ENCODE peak calls at places on chromosomes 5 and 9, in five cellular contexts. G is HEK293T; U is activated T-helper 2 cell treated with anti-CD3 and anti-CD28 coated beads, Interferon-gamma antibody, Interleukin-2, Interleukin-4, amounts not matched to agents 10 μg/mL and 5 μg/mL and 100 μg/mL, durations not matched to agents 14 hours and 24 hours and 36 hours; K is LoVo; M is effector memory CD4-positive, alpha-beta T cell. S is an unnamed sample.

GRCh38 chr5:89878140-89878570 is 531.4 kb downstream of the CETN3 start:
- DNase-seq in K (peak; percentile 53), U (no peak), G (peak; percentile 12), M (no peak), S (no peak)

GRCh38 chr9:127776195-127776918 is 2.1 kb downstream of the SH2D3C start:
- DNase-seq in K (no peak), U (peak; percentile 73), G (no peak), M (peak; percentile 64), S (peak; percentile 68)

GRCh38 chr5:61232490-61232889 is 70.2 kb upstream of the SMIM15 start:
- DNase-seq in G (no peak), M (no peak), K (no peak), U (no peak), S (no peak)

GRCh38 chr5:116848974-116849586 is 274.5 kb upstream of the SEMA6A start:
- DNase-seq in U (no peak), G (no peak), M (no peak), K (no peak), S (no peak)

GRCh38 chr9:88396836-88397577 is 8.8 kb downstream of the SPIN1 start:
- DNase-seq in G (no peak), K (no peak), M (no peak), U (no peak), S (no peak)

GRCh38 chr9:127586537-127586936 is 25.5 kb upstream of the STXBP1 start:
- DNase-seq in M (peak; percentile 28), K (peak; percentile 77), U (no peak), G (peak; percentile 79), S (peak; percentile 43)

GRCh38 chr9:124551472-124552339 is 44.5 kb upstream of the NR5A1 start:
- DNase-seq in K (no peak), G (peak; percentile 75), M (no peak), U (no peak), S (no peak)

GRCh38 chr9:98708933-98709911 is at the start of gene GABBR2:
- DNase-seq in K (no peak), G (peak; percentile 36), U (no peak), M (no peak), S (no peak)

GRCh38 chr5:117296872-117297271 is 722.2 kb upstream of the SEMA6A start:
- DNase-seq in G (no peak), M (no peak), K (no peak), U (no peak), S (no peak)

GRCh38 chr9:70080481-70081119 is 37.0 kb downstream of the MAMDC2 start:
- DNase-seq in K (no peak), G (no peak), M (no peak), U (no peak), S (no peak)

GRCh38 chr5:124996764-124997077 is 250.3 kb upstream of the ZNF608 start:
- DNase-seq in U (no peak), G (no peak), M (no peak), K (no peak), S (no peak)

GRCh38 chr9:16512281-16512680 is 358.2 kb downstream of the BNC2 start:
- DNase-seq in U (no peak), K (no peak), M (no peak), G (no peak), S (no peak)

GRCh38 chr9:84304166-84304565 is 36.4 kb downstream of the SLC28A3 start:
- DNase-seq in K (no peak), M (no peak), G (no peak), U (no peak), S (no peak)

GRCh38 chr5:132422720-132423442 is 53.4 kb downstream of the SLC22A5 start:
- DNase-seq in K (peak; percentile 76), M (no peak), U (no peak), G (no peak), S (no peak)

GRCh38 chr5:61207884-61208283 is 45.6 kb upstream of the SMIM15 start:
- DNase-seq in K (no peak), U (no peak), M (no peak), G (no peak), S (no peak)

GRCh38 chr5:138439537-138440225 is 824 bp downstream of the REEP2 start:
- DNase-seq in M (no peak), U (no peak), K (no peak), G (no peak), S (no peak)

GRCh38 chr9:75532651-75533050 is 357.8 kb upstream of the PCSK5 start:
- DNase-seq in M (no peak), G (no peak), U (no peak), K (no peak), S (no peak)

GRCh38 chr5:111829701-111830100 is 72.7 kb upstream of the NREP start:
- DNase-seq in U (no peak), M (no peak), G (no peak), K (peak; percentile 3), S (no peak)

GRCh38 chr5:870973-871372 is 20.2 kb upstream of the ZDHHC11 start:
- DNase-seq in K (no peak), G (no peak), U (no peak), M (no peak), S (no peak)

GRCh38 chr5:41176952-41177351 is 36.4 kb downstream of the C6 start:
- DNase-seq in G (no peak), M (no peak), U (no peak), K (no peak), S (no peak)

GRCh38 chr5:131795128-131795719 is 1.6 kb downstream of the FNIP1 start:
- DNase-seq in U (no peak), K (no peak), G (no peak), M (no peak), S (no peak)

GRCh38 chr5:150517272-150518152 is 9.6 kb downstream of the NDST1 start:
- DNase-seq in G (no peak), U (no peak), M (no peak), K (peak; percentile 72), S (no peak)

GRCh38 chr9:39588056-39588814 is 232.8 kb downstream of the SPATA31A1 start:
- DNase-seq in K (peak; percentile 18), G (no peak), U (no peak), M (no peak), S (no peak)

GRCh38 chr9:131678499-131679111 is 61.3 kb downstream of the RAPGEF1 start:
- DNase-seq in U (peak; percentile 73), G (peak; percentile 62), K (peak; percentile 60), M (peak; percentile 75), S (peak; percentile 75)

GRCh38 chr9:99172129-99173091 is 49.3 kb downstream of the ALG2 start:
- DNase-seq in U (no peak), K (no peak), M (no peak), G (no peak), S (no peak)

GRCh38 chr5:177154003-177154643 is 20.6 kb downstream of the NSD1 start:
- DNase-seq in M (no peak), U (no peak), G (no peak), K (no peak), S (no peak)

GRCh38 chr5:181050016-181050415 is 9.9 kb downstream of the BTNL9 start:
- DNase-seq in G (no peak), M (no peak), K (no peak), U (no peak), S (no peak)

S was measured in natural killer cell.